ENCODE peak calls at places on chromosomes 7 and 10, in ten cellular contexts. M, J, E, Y, R, Q, N, S, X and T are unnamed samples.

GRCh38 chr10:60654813-60655464 is 123.3 kb upstream of the CDK1 start:
- DNase-seq in M (no peak), J (no peak), E (peak; percentile 50), Y (peak; percentile 43), R (no peak), Q (no peak), N (no peak), S (peak; percentile 72), X (no peak), T (no peak)

GRCh38 chr7:14040528-14040927 is 51.1 kb upstream of the ETV1 start:
- DNase-seq in M (no peak), J (no peak), E (no peak), Y (no peak), R (no peak), Q (no peak), N (no peak), S (no peak), X (no peak), T (no peak)

GRCh38 chr10:76902949-76903348 is 734.7 kb downstream of the KCNMA1 start:
- DNase-seq in M (peak; percentile 36), J (peak; percentile 24), E (peak; percentile 17), Y (no peak), R (no peak), Q (no peak), N (peak; percentile 66), S (no peak), X (no peak), T (peak; percentile 56)

GRCh38 chr10:47346572-47347302 is 1.4 kb upstream of the RBP3 start:
- DNase-seq in M (no peak), J (no peak), E (peak; percentile 24), Y (no peak), R (no peak), Q (no peak), N (no peak), S (no peak), X (no peak), T (peak; percentile 44)

GRCh38 chr7:90816511-90817142 is 220.5 kb downstream of the CDK14 start:
- DNase-seq in M (peak; percentile 87), J (no peak), E (peak; percentile 99), Y (peak; percentile 63), R (no peak), Q (peak; percentile 38), N (no peak), S (peak; percentile 98), X (no peak), T (no peak)

GRCh38 chr10:36636285-36636839 is 489.0 kb upstream of the ANKRD30A start:
- DNase-seq in M (no peak), J (no peak), E (no peak), Y (no peak), R (no peak), Q (no peak), N (no peak), S (no peak), X (no peak), T (no peak)

GRCh38 chr10:117667831-117668230 is 125.3 kb downstream of the EMX2 start:
- DNase-seq in M (no peak), J (no peak), E (no peak), Y (no peak), R (no peak), Q (no peak), N (no peak), S (no peak), X (no peak), T (no peak)

GRCh38 chr10:61943699-61944444 is 42.4 kb downstream of the ARID5B start:
- DNase-seq in M (peak; percentile 82), J (no peak), E (peak; percentile 77), Y (peak; percentile 50), R (no peak), Q (no peak), N (no peak), S (peak; percentile 59), X (no peak), T (no peak)

GRCh38 chr10:80530251-80530650 is 7.5 kb upstream of the SH2D4B start:
- DNase-seq in M (peak; percentile 32), J (no peak), E (peak; percentile 29), Y (peak; percentile 98), R (no peak), Q (no peak), N (no peak), S (no peak), X (peak; percentile 83), T (no peak)

GRCh38 chr10:51030480-51030879 is 43.8 kb upstream of the PRKG1 start:
- DNase-seq in M (no peak), J (no peak), E (peak; percentile 28), Y (no peak), R (no peak), Q (no peak), N (no peak), S (no peak), X (no peak), T (no peak)

GRCh38 chr7:5590596-5591546 is 167.2 kb upstream of the TNRC18 start:
- DNase-seq in M (no peak), J (no peak), E (no peak), Y (no peak), R (no peak), Q (no peak), N (no peak), S (no peak), X (no peak), T (no peak)
- H3K4me3 ChIP-seq in M (peak overlapping the region; percentile 64), J (no peak overlapping the region), E (no peak overlapping the region), Y (no peak overlapping the region), R (no peak overlapping the region), Q (no peak overlapping the region), N (no peak overlapping the region), S (no peak overlapping the region), X (no peak overlapping the region), T (no peak overlapping the region)

DNA sequence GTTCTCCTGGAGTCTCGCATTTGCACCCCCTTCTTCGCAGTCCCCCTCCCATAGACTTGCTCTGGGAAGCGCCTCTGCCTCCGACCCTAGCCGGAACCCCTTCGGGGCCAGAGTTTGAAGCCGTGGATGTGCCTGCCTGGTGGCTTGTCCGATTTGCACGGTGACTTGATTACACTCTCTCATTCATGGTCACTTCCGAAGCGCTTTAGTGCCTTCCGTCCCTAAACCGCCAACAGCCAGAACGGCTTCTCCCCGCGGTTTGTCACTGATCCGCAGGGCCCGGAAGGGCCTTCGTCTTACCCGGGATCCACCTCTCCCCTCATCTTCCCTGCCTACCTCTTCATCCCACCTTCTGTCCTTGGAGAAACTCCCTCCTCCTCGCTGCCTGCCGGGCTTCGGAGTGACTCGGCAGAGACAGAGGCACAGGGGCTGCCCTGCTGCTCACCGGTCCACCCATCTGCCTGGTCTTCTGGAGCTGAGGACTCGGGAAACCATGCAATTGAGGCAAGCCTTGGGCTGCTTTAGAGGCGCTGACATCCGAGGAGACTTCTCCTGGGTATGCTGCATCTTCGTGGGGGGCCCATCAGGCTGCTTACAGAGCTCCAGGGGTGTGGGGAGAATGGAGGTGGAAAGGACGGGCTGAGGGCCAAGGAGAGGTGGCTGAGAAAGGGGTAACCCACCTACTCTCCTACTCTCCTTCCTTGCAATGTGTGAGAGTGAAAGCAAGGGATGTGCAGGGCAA is 847 bp upstream of the HOXA11 start:
- DNase-seq in M (no peak), J (no peak), E (no peak), Y (peak; percentile 79), R (peak; percentile 74), Q (no peak), N (no peak), S (no peak), X (no peak), T (no peak)
- H3K4me3 ChIP-seq in M (no peak overlapping the region), J (no peak overlapping the region), E (no peak overlapping the region), Y (peak overlapping the region; percentile 65), R (peak overlapping the region; percentile 73), Q (no peak overlapping the region), N (no peak overlapping the region), S (no peak overlapping the region), X (no peak overlapping the region), T (peak overlapping the region; percentile 50)

DNA sequence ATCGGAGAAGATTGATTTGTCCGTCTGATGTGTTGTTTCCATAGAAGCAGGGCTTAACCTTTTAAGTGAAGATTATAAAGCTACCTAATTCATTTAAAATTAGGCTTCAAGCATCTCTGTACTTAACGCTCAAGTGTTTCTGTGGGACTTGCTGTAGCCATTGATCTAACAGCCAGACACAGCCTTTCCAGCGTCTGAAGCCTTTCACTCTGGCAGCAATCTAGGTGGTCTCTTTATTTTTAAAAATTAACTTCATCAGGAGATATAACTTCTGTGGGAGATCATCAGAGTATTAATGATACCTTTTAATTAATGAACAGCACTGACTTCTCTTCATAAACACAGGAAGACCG is 88.1 kb downstream of the BEND7 start:
- DNase-seq in M (no peak), J (no peak), E (no peak), Y (no peak), R (no peak), Q (no peak), N (no peak), S (no peak), X (no peak), T (no peak)
- H3K4me3 ChIP-seq in M (no peak overlapping the region), J (no peak overlapping the region), E (no peak overlapping the region), Y (no peak overlapping the region), R (no peak overlapping the region), Q (peak overlapping the region; percentile 59), N (no peak overlapping the region), S (no peak overlapping the region), X (peak overlapping the region; percentile 45), T (peak overlapping the region; percentile 41)

DNA sequence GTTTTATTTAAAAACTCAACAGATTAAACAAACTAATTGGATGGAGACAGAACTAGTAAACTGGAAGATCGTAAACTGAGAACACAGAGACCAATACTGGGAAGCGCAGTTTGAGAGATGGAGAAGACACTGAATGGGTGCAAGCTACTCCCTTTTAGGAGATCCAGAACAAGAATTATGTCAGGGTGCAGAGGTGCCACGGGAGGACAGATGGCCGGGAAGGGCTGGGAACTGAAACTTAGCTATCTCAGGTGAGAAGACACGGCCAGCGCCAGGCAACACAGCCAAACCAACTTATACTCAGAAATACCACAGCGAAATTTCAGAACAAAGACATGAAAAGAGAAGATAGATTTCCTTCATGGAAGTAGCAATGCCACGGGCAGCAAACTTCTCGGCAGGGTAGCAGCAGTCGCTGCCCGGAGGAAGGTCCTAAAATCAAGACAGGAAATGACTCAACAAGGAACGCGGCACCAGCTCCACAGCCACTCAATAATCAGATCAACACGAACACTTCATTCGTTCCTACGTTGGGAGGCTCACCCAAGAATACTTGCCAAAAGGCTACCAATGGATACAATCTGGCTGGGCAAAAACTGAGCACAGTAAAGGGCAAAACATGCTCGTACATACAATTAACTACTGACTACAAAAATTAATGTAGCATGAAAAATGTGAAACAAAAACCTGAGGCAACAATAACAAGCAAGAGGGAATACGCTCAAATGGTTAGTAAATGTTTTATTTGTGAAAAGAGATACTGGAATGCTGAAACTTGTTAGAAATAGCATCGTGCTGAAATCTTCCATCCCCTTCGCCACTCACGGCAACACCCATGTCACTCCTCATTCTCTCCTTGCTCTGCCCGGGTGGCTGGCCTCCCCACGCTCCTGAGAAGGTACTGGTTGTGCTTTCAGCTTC is 2.2 kb upstream of the LRRC27 start:
- DNase-seq in M (peak; percentile 64), J (no peak), E (peak; percentile 63), Y (peak; percentile 56), R (peak; percentile 66), Q (peak; percentile 28), N (no peak), S (peak; percentile 11), X (peak; percentile 69), T (no peak)
- H3K4me3 ChIP-seq in M (peak overlapping the region; percentile 95), J (peak overlapping the region; percentile 71), E (peak overlapping the region; percentile 99), Y (peak overlapping the region; percentile 94), R (no peak overlapping the region), Q (peak overlapping the region; percentile 100), N (peak overlapping the region; percentile 92), S (peak overlapping the region; percentile 1), X (peak overlapping the region; percentile 86), T (no peak overlapping the region)